ENCODE peak calls at places on chromosomes 16 and 17, in six cellular contexts. One of them, this sample, is unnamed.

GRCh38 chr17:12398636-12399035 is 267.1 kb upstream of the MYOCD start:
- DNase-seq in activated T-cell treated with anti-CD3 and anti-CD28 coated beads for 24 hours: no peak
- DNase-seq in heart right ventricle: no peak
- DNase-seq in HuH-7: no peak
- DNase-seq in T-helper 9 cell: no peak
- DNase-seq in left ventricle myocardium inferior: no peak
- DNase-seq in this sample: no peak

GRCh38 chr17:65103896-65104295 is 33.3 kb upstream of the RGS9 start:
- DNase-seq in T-helper 9 cell: no peak
- DNase-seq in activated T-cell treated with anti-CD3 and anti-CD28 coated beads for 24 hours: no peak
- DNase-seq in heart right ventricle: no peak
- DNase-seq in left ventricle myocardium inferior: no peak
- DNase-seq in HuH-7: no peak
- DNase-seq in this sample: no peak

GRCh38 chr17:45098869-45099616 is 33.3 kb downstream of the PLCD3 start:
- DNase-seq in heart right ventricle: peak; percentile 87
- DNase-seq in activated T-cell treated with anti-CD3 and anti-CD28 coated beads for 24 hours: peak; percentile 55
- DNase-seq in left ventricle myocardium inferior: peak; percentile 86
- DNase-seq in HuH-7: peak; percentile 97
- DNase-seq in T-helper 9 cell: peak; percentile 71
- DNase-seq in this sample: peak; percentile 82

GRCh38 chr17:901964-902363 is 77.6 kb downstream of the NXN start:
- DNase-seq in left ventricle myocardium inferior: no peak
- DNase-seq in T-helper 9 cell: no peak
- DNase-seq in HuH-7: no peak
- DNase-seq in heart right ventricle: no peak
- DNase-seq in activated T-cell treated with anti-CD3 and anti-CD28 coated beads for 24 hours: no peak
- DNase-seq in this sample: no peak

GRCh38 chr16:79402356-79402755 is 198.2 kb downstream of the MAF start:
- DNase-seq in activated T-cell treated with anti-CD3 and anti-CD28 coated beads for 24 hours: no peak
- DNase-seq in T-helper 9 cell: no peak
- DNase-seq in left ventricle myocardium inferior: no peak
- DNase-seq in heart right ventricle: no peak
- DNase-seq in HuH-7: no peak
- DNase-seq in this sample: no peak

GRCh38 chr17:35795007-35795870 is at the start of gene MMP28:
- DNase-seq in heart right ventricle: no peak
- DNase-seq in T-helper 9 cell: peak; percentile 12
- DNase-seq in HuH-7: no peak
- DNase-seq in left ventricle myocardium inferior: peak; percentile 49
- DNase-seq in activated T-cell treated with anti-CD3 and anti-CD28 coated beads for 24 hours: no peak
- DNase-seq in this sample: peak; percentile 53

GRCh38 chr17:78864117-78864516 is 23.5 kb upstream of the USP36 start:
- DNase-seq in T-helper 9 cell: no peak
- DNase-seq in left ventricle myocardium inferior: no peak
- DNase-seq in heart right ventricle: no peak
- DNase-seq in HuH-7: no peak
- DNase-seq in activated T-cell treated with anti-CD3 and anti-CD28 coated beads for 24 hours: no peak
- DNase-seq in this sample: no peak

GRCh38 chr17:5871666-5872065 is 198.5 kb upstream of the WSCD1 start:
- DNase-seq in HuH-7: no peak
- DNase-seq in left ventricle myocardium inferior: no peak
- DNase-seq in T-helper 9 cell: no peak
- DNase-seq in activated T-cell treated with anti-CD3 and anti-CD28 coated beads for 24 hours: no peak
- DNase-seq in heart right ventricle: no peak
- DNase-seq in this sample: no peak

GRCh38 chr16:8920676-8921625 is 38.8 kb downstream of the LITAFD start:
- DNase-seq in left ventricle myocardium inferior: no peak
- DNase-seq in activated T-cell treated with anti-CD3 and anti-CD28 coated beads for 24 hours: no peak
- DNase-seq in T-helper 9 cell: no peak
- DNase-seq in HuH-7: no peak
- DNase-seq in heart right ventricle: no peak
- DNase-seq in this sample: no peak

GRCh38 chr16:367333-367903 is 2.9 kb downstream of the MRPL28 start:
- DNase-seq in heart right ventricle: no peak
- DNase-seq in T-helper 9 cell: no peak
- DNase-seq in activated T-cell treated with anti-CD3 and anti-CD28 coated beads for 24 hours: no peak
- DNase-seq in left ventricle myocardium inferior: no peak
- DNase-seq in HuH-7: no peak
- DNase-seq in this sample: no peak

GRCh38 chr16:30609002-30609927 is 924 bp downstream of the ZNF689 start:
- DNase-seq in left ventricle myocardium inferior: peak; percentile 49
- DNase-seq in T-helper 9 cell: no peak
- DNase-seq in heart right ventricle: peak; percentile 37
- DNase-seq in HuH-7: peak; percentile 45
- DNase-seq in activated T-cell treated with anti-CD3 and anti-CD28 coated beads for 24 hours: no peak
- DNase-seq in this sample: peak; percentile 53

GRCh38 chr17:43669971-43670644 is 8.4 kb upstream of the MEOX1 start:
- DNase-seq in heart right ventricle: no peak
- DNase-seq in activated T-cell treated with anti-CD3 and anti-CD28 coated beads for 24 hours: no peak
- DNase-seq in HuH-7: no peak
- DNase-seq in T-helper 9 cell: no peak
- DNase-seq in left ventricle myocardium inferior: no peak
- DNase-seq in this sample: no peak

GRCh38 chr17:73600103-73600871 is 44.0 kb downstream of the SDK2 start:
- DNase-seq in activated T-cell treated with anti-CD3 and anti-CD28 coated beads for 24 hours: no peak
- DNase-seq in heart right ventricle: no peak
- DNase-seq in T-helper 9 cell: no peak
- DNase-seq in HuH-7: no peak
- DNase-seq in left ventricle myocardium inferior: no peak
- DNase-seq in this sample: no peak

GRCh38 chr16:5056347-5056746 is 9.4 kb downstream of the C16orf89 start:
- DNase-seq in heart right ventricle: no peak
- DNase-seq in T-helper 9 cell: peak; percentile 6
- DNase-seq in left ventricle myocardium inferior: no peak
- DNase-seq in activated T-cell treated with anti-CD3 and anti-CD28 coated beads for 24 hours: peak; percentile 29
- DNase-seq in HuH-7: no peak
- DNase-seq in this sample: peak; percentile 67

GRCh38 chr17:512311-512710 is 159.7 kb upstream of the RPH3AL start:
- DNase-seq in T-helper 9 cell: no peak
- DNase-seq in heart right ventricle: no peak
- DNase-seq in left ventricle myocardium inferior: no peak
- DNase-seq in activated T-cell treated with anti-CD3 and anti-CD28 coated beads for 24 hours: no peak
- DNase-seq in HuH-7: no peak
- DNase-seq in this sample: no peak

GRCh38 chr17:71107136-71107535 is 937.8 kb downstream of the KCNJ2 start:
- DNase-seq in T-helper 9 cell: no peak
- DNase-seq in activated T-cell treated with anti-CD3 and anti-CD28 coated beads for 24 hours: no peak
- DNase-seq in HuH-7: no peak
- DNase-seq in heart right ventricle: no peak
- DNase-seq in left ventricle myocardium inferior: no peak
- DNase-seq in this sample: no peak

GRCh38 chr17:70520447-70520846 is 351.1 kb downstream of the KCNJ2 start:
- DNase-seq in left ventricle myocardium inferior: no peak
- DNase-seq in activated T-cell treated with anti-CD3 and anti-CD28 coated beads for 24 hours: no peak
- DNase-seq in T-helper 9 cell: no peak
- DNase-seq in heart right ventricle: no peak
- DNase-seq in HuH-7: no peak
- DNase-seq in this sample: no peak

GRCh38 chr16:78844682-78845081 is 745.2 kb downstream of the WWOX start:
- DNase-seq in heart right ventricle: peak; percentile 37
- DNase-seq in HuH-7: peak; percentile 15
- DNase-seq in left ventricle myocardium inferior: no peak
- DNase-seq in T-helper 9 cell: no peak
- DNase-seq in activated T-cell treated with anti-CD3 and anti-CD28 coated beads for 24 hours: no peak
- DNase-seq in this sample: no peak

GRCh38 chr17:73496232-73496631 is 148.0 kb downstream of the SDK2 start:
- DNase-seq in activated T-cell treated with anti-CD3 and anti-CD28 coated beads for 24 hours: no peak
- DNase-seq in heart right ventricle: no peak
- DNase-seq in left ventricle myocardium inferior: no peak
- DNase-seq in T-helper 9 cell: no peak
- DNase-seq in HuH-7: no peak
- DNase-seq in this sample: no peak

GRCh38 chr17:19010729-19011505 is 6.4 kb upstream of the FAM83G start:
- DNase-seq in activated T-cell treated with anti-CD3 and anti-CD28 coated beads for 24 hours: no peak
- DNase-seq in heart right ventricle: no peak
- DNase-seq in T-helper 9 cell: no peak
- DNase-seq in HuH-7: peak; percentile 40
- DNase-seq in left ventricle myocardium inferior: no peak
- DNase-seq in this sample: no peak

GRCh38 chr16:67311607-67312449 is 14.7 kb downstream of the KCTD19 start:
- DNase-seq in T-helper 9 cell: no peak
- DNase-seq in HuH-7: no peak
- DNase-seq in left ventricle myocardium inferior: no peak
- DNase-seq in activated T-cell treated with anti-CD3 and anti-CD28 coated beads for 24 hours: peak; percentile 80
- DNase-seq in heart right ventricle: peak; percentile 31
- DNase-seq in this sample: peak; percentile 72

GRCh38 chr16:278863-279366 is 1.5 kb upstream of the ARHGDIG start:
- DNase-seq in T-helper 9 cell: no peak
- DNase-seq in HuH-7: peak; percentile 49
- DNase-seq in activated T-cell treated with anti-CD3 and anti-CD28 coated beads for 24 hours: peak; percentile 11
- DNase-seq in left ventricle myocardium inferior: no peak
- DNase-seq in heart right ventricle: peak; percentile 50
- DNase-seq in this sample: peak; percentile 66

GRCh38 chr16:84724619-84725307 is 25.0 kb downstream of the USP10 start:
- DNase-seq in left ventricle myocardium inferior: no peak
- DNase-seq in HuH-7: no peak
- DNase-seq in heart right ventricle: no peak
- DNase-seq in T-helper 9 cell: no peak
- DNase-seq in activated T-cell treated with anti-CD3 and anti-CD28 coated beads for 24 hours: no peak
- DNase-seq in this sample: peak; percentile 33

GRCh38 chr16:89378947-89379771 is 111.2 kb downstream of the ANKRD11 start:
- DNase-seq in left ventricle myocardium inferior: no peak
- DNase-seq in HuH-7: no peak
- DNase-seq in heart right ventricle: no peak
- DNase-seq in T-helper 9 cell: no peak
- DNase-seq in activated T-cell treated with anti-CD3 and anti-CD28 coated beads for 24 hours: no peak
- DNase-seq in this sample: no peak

GRCh38 chr16:48008011-48008410 is 147.8 kb downstream of the ABCC12 start:
- DNase-seq in HuH-7: no peak
- DNase-seq in T-helper 9 cell: no peak
- DNase-seq in left ventricle myocardium inferior: no peak
- DNase-seq in activated T-cell treated with anti-CD3 and anti-CD28 coated beads for 24 hours: no peak
- DNase-seq in heart right ventricle: no peak
- DNase-seq in this sample: no peak

GRCh38 chr16:1929105-1929504 is 10.9 kb upstream of the HS3ST6 start:
- DNase-seq in HuH-7: peak; percentile 72
- DNase-seq in left ventricle myocardium inferior: no peak
- DNase-seq in T-helper 9 cell: no peak
- DNase-seq in activated T-cell treated with anti-CD3 and anti-CD28 coated beads for 24 hours: no peak
- DNase-seq in heart right ventricle: peak; percentile 51
- DNase-seq in this sample: no peak

GRCh38 chr17:49996495-49997255 is 1.7 kb upstream of the DLX3 start:
- DNase-seq in T-helper 9 cell: peak; percentile 71
- DNase-seq in heart right ventricle: peak; percentile 39
- DNase-seq in activated T-cell treated with anti-CD3 and anti-CD28 coated beads for 24 hours: peak; percentile 50
- DNase-seq in left ventricle myocardium inferior: peak; percentile 46
- DNase-seq in HuH-7: peak; percentile 86
- DNase-seq in this sample: peak; percentile 70

GRCh38 chr17:3015890-3016289 is 47.5 kb downstream of the OR1D5 start:
- DNase-seq in T-helper 9 cell: no peak
- DNase-seq in HuH-7: no peak
- DNase-seq in left ventricle myocardium inferior: no peak
- DNase-seq in heart right ventricle: no peak
- DNase-seq in activated T-cell treated with anti-CD3 and anti-CD28 coated beads for 24 hours: no peak
- DNase-seq in this sample: no peak

GRCh38 chr16:71894229-71894920 is 956 bp upstream of the IST1 start:
- DNase-seq in heart right ventricle: peak; percentile 49
- DNase-seq in left ventricle myocardium inferior: peak; percentile 37
- DNase-seq in HuH-7: peak; percentile 14
- DNase-seq in activated T-cell treated with anti-CD3 and anti-CD28 coated beads for 24 hours: peak; percentile 26
- DNase-seq in T-helper 9 cell: peak; percentile 21
- DNase-seq in this sample: peak; percentile 44

GRCh38 chr17:80424878-80425765 is 10.2 kb downstream of the ENDOV start:
- DNase-seq in heart right ventricle: no peak
- DNase-seq in HuH-7: no peak
- DNase-seq in left ventricle myocardium inferior: no peak
- DNase-seq in T-helper 9 cell: no peak
- DNase-seq in activated T-cell treated with anti-CD3 and anti-CD28 coated beads for 24 hours: no peak
- DNase-seq in this sample: no peak

This sample was measured in activated CD8-positive, alpha-beta T cell treated with anti-CD3 and anti-CD28 coated beads, Interleukin-2, amount 10 ng/mL, durations not matched to agents 7 days and 5 days.